ENCODE peak calls at places on chromosomes 2 and 18, in seven cellular contexts. One of them, this sample, is unnamed.

GRCh38 chr2:234102112-234102511 is 51.6 kb downstream of the SPP2 start:
- DNase-seq in H1: no peak
- DNase-seq in IMR-90: no peak
- DNase-seq in mesendoderm: no peak
- DNase-seq in neuronal stem cell: no peak
- DNase-seq in trophoblast cell: no peak
- DNase-seq in mesenchymal stem cell: no peak
- DNase-seq in this sample: no peak

GRCh38 chr18:37574113-37574512 is 8.5 kb upstream of the CELF4 start:
- DNase-seq in H1: no peak
- DNase-seq in IMR-90: no peak
- DNase-seq in mesendoderm: no peak
- DNase-seq in neuronal stem cell: no peak
- DNase-seq in trophoblast cell: no peak
- DNase-seq in mesenchymal stem cell: no peak
- DNase-seq in this sample: no peak

GRCh38 chr2:96099861-96100798 is 16.2 kb downstream of the ADRA2B start:
- DNase-seq in H1: no peak
- DNase-seq in IMR-90: no peak
- DNase-seq in mesendoderm: peak
- DNase-seq in neuronal stem cell: no peak
- DNase-seq in trophoblast cell: no peak
- DNase-seq in mesenchymal stem cell: no peak
- DNase-seq in this sample: peak

GRCh38 chr2:71583876-71584275 is 130.5 kb downstream of the DYSF start:
- DNase-seq in H1: no peak
- DNase-seq in IMR-90: no peak
- DNase-seq in mesendoderm: no peak
- DNase-seq in neuronal stem cell: no peak
- DNase-seq in trophoblast cell: no peak
- DNase-seq in mesenchymal stem cell: no peak
- DNase-seq in this sample: no peak

GRCh38 chr18:77129150-77129551 is 3.4 kb downstream of the MBP start:
- DNase-seq in H1: no peak
- DNase-seq in IMR-90: peak
- DNase-seq in mesendoderm: no peak
- DNase-seq in neuronal stem cell: no peak
- DNase-seq in trophoblast cell: no peak
- DNase-seq in mesenchymal stem cell: peak
- DNase-seq in this sample: no peak

GRCh38 chr2:220575963-220576362 is 948.5 kb downstream of the SLC4A3 start:
- DNase-seq in H1: no peak
- DNase-seq in IMR-90: no peak
- DNase-seq in mesendoderm: no peak
- DNase-seq in neuronal stem cell: no peak
- DNase-seq in trophoblast cell: no peak
- DNase-seq in mesenchymal stem cell: no peak
- DNase-seq in this sample: no peak

GRCh38 chr18:11752116-11752911 is 63.2 kb downstream of the GNAL start:
- DNase-seq in H1: no peak
- DNase-seq in IMR-90: peak
- DNase-seq in mesendoderm: peak
- DNase-seq in neuronal stem cell: peak
- DNase-seq in trophoblast cell: peak
- DNase-seq in mesenchymal stem cell: peak
- DNase-seq in this sample: peak

GRCh38 chr2:69253893-69254292 is 133.1 kb downstream of the GFPT1 start:
- DNase-seq in H1: no peak
- DNase-seq in IMR-90: peak
- DNase-seq in mesendoderm: no peak
- DNase-seq in neuronal stem cell: no peak
- DNase-seq in trophoblast cell: peak
- DNase-seq in mesenchymal stem cell: peak
- DNase-seq in this sample: no peak

GRCh38 chr2:10783421-10783820 is 29.2 kb downstream of the PDIA6 start:
- DNase-seq in H1: no peak
- DNase-seq in IMR-90: no peak
- DNase-seq in mesendoderm: no peak
- DNase-seq in neuronal stem cell: no peak
- DNase-seq in trophoblast cell: no peak
- DNase-seq in mesenchymal stem cell: no peak
- DNase-seq in this sample: no peak

GRCh38 chr18:76483780-76484179 is 11.3 kb downstream of the ZNF516 start:
- DNase-seq in H1: no peak
- DNase-seq in IMR-90: no peak
- DNase-seq in mesendoderm: no peak
- DNase-seq in neuronal stem cell: no peak
- DNase-seq in trophoblast cell: no peak
- DNase-seq in mesenchymal stem cell: no peak
- DNase-seq in this sample: no peak

GRCh38 chr2:26185954-26186353 is 13.1 kb downstream of the GAREM2 start:
- DNase-seq in H1: no peak
- DNase-seq in IMR-90: no peak
- DNase-seq in mesendoderm: no peak
- DNase-seq in neuronal stem cell: no peak
- DNase-seq in trophoblast cell: no peak
- DNase-seq in mesenchymal stem cell: no peak
- DNase-seq in this sample: no peak

GRCh38 chr18:63895190-63895589 is 7.7 kb downstream of the SERPINB2 start:
- DNase-seq in H1: no peak
- DNase-seq in IMR-90: no peak
- DNase-seq in mesendoderm: no peak
- DNase-seq in neuronal stem cell: no peak
- DNase-seq in trophoblast cell: no peak
- DNase-seq in mesenchymal stem cell: no peak
- DNase-seq in this sample: no peak

GRCh38 chr2:125573432-125573831 is 1082.5 kb upstream of the GYPC start:
- DNase-seq in H1: no peak
- DNase-seq in IMR-90: no peak
- DNase-seq in mesendoderm: no peak
- DNase-seq in neuronal stem cell: no peak
- DNase-seq in trophoblast cell: no peak
- DNase-seq in mesenchymal stem cell: no peak
- DNase-seq in this sample: no peak

GRCh38 chr2:170201734-170202393 is 23.9 kb downstream of the MYO3B start:
- DNase-seq in H1: no peak
- DNase-seq in IMR-90: no peak
- DNase-seq in mesendoderm: no peak
- DNase-seq in neuronal stem cell: no peak
- DNase-seq in trophoblast cell: no peak
- DNase-seq in mesenchymal stem cell: no peak
- DNase-seq in this sample: no peak

GRCh38 chr18:69838003-69838402 is 109.7 kb downstream of the CD226 start:
- DNase-seq in H1: no peak
- DNase-seq in IMR-90: no peak
- DNase-seq in mesendoderm: no peak
- DNase-seq in neuronal stem cell: no peak
- DNase-seq in trophoblast cell: no peak
- DNase-seq in mesenchymal stem cell: no peak
- DNase-seq in this sample: no peak

GRCh38 chr2:231467016-231467545 is 2.8 kb upstream of the NCL start:
- DNase-seq in H1: no peak
- DNase-seq in IMR-90: no peak
- DNase-seq in mesendoderm: no peak
- DNase-seq in neuronal stem cell: no peak
- DNase-seq in trophoblast cell: no peak
- DNase-seq in mesenchymal stem cell: no peak
- DNase-seq in this sample: no peak
- H3K23ac ChIP-seq in H1: no peak
- H3K23ac ChIP-seq in IMR-90: no peak
- H3K23ac ChIP-seq in mesendoderm: no peak
- H3K23ac ChIP-seq in neuronal stem cell: no peak
- H3K23ac ChIP-seq in trophoblast cell: peak
- H3K23ac ChIP-seq in mesenchymal stem cell: peak
- H3K23ac ChIP-seq in this sample: no peak

GRCh38 chr2:108947271-108947907 is 41.6 kb downstream of the EDAR start:
- DNase-seq in H1: no peak
- DNase-seq in IMR-90: no peak
- DNase-seq in mesendoderm: no peak
- DNase-seq in neuronal stem cell: no peak
- DNase-seq in trophoblast cell: no peak
- DNase-seq in mesenchymal stem cell: no peak
- DNase-seq in this sample: no peak

GRCh38 chr2:108946442-108946841 is 42.6 kb downstream of the EDAR start:
- DNase-seq in H1: no peak
- DNase-seq in IMR-90: no peak
- DNase-seq in mesendoderm: no peak
- DNase-seq in neuronal stem cell: no peak
- DNase-seq in trophoblast cell: no peak
- DNase-seq in mesenchymal stem cell: no peak
- DNase-seq in this sample: no peak

GRCh38 chr2:108943067-108943350 is 46.0 kb downstream of the EDAR start:
- DNase-seq in H1: no peak
- DNase-seq in IMR-90: no peak
- DNase-seq in mesendoderm: no peak
- DNase-seq in neuronal stem cell: no peak
- DNase-seq in trophoblast cell: no peak
- DNase-seq in mesenchymal stem cell: no peak
- DNase-seq in this sample: no peak

GRCh38 chr2:108944601-108945241 is 44.3 kb downstream of the EDAR start:
- DNase-seq in H1: no peak
- DNase-seq in IMR-90: peak
- DNase-seq in mesendoderm: peak
- DNase-seq in neuronal stem cell: no peak
- DNase-seq in trophoblast cell: no peak
- DNase-seq in mesenchymal stem cell: no peak
- DNase-seq in this sample: peak

GRCh38 chr2:108945969-108946368 is 43.1 kb downstream of the EDAR start:
- DNase-seq in H1: no peak
- DNase-seq in IMR-90: no peak
- DNase-seq in mesendoderm: no peak
- DNase-seq in neuronal stem cell: no peak
- DNase-seq in trophoblast cell: no peak
- DNase-seq in mesenchymal stem cell: no peak
- DNase-seq in this sample: no peak
- H3K23ac ChIP-seq in H1: no peak
- H3K23ac ChIP-seq in IMR-90: no peak
- H3K23ac ChIP-seq in mesendoderm: no peak
- H3K23ac ChIP-seq in neuronal stem cell: no peak
- H3K23ac ChIP-seq in trophoblast cell: no peak
- H3K23ac ChIP-seq in mesenchymal stem cell: no peak
- H3K23ac ChIP-seq in this sample: no peak

DNA sequence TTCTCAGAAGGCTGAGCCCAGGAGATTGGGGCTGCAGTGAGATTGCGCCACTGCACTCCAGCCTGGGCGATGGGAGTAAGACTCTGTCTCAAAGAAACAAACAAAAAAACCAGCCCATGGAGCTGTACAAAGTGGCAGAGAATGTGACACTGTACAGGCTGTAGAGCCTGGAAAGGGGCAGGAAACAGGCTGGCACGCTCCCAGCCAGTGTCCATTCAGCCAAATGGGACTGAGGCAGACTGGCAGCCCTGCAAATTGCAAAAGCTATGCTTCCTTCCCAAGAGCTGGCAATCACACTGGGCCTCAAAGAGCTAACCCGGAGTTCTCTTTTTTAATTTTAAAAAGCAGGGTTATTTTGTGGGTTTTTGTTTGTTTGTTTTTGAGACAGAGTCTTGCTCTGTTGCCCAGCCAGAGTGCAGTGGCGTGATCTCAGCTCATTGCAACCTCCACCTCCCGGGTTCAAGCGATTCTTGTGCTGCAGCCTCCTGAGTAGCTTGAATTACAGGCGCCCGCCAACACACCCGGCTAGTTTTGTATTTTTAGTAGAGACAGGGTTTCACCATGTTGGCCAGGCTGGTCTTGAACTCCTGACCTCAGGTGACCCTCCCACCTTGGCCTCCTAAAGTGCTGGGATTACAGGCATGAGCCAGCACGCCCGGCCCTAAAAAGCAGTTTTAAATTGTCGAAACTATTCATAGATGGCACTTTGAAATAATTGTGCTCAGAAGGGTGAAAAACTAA is 42.8 kb downstream of the SCRN3 start:
- DNase-seq in H1: no peak
- DNase-seq in IMR-90: no peak
- DNase-seq in mesendoderm: no peak
- DNase-seq in neuronal stem cell: no peak
- DNase-seq in trophoblast cell: no peak
- DNase-seq in mesenchymal stem cell: no peak
- DNase-seq in this sample: no peak
- H3K23ac ChIP-seq in H1: no peak
- H3K23ac ChIP-seq in IMR-90: no peak
- H3K23ac ChIP-seq in mesendoderm: no peak
- H3K23ac ChIP-seq in neuronal stem cell: no peak
- H3K23ac ChIP-seq in trophoblast cell: no peak
- H3K23ac ChIP-seq in mesenchymal stem cell: no peak
- H3K23ac ChIP-seq in this sample: no peak

GRCh38 chr2:152419944-152420813 is 85.2 kb downstream of the FMNL2 start:
- DNase-seq in H1: no peak
- DNase-seq in IMR-90: no peak
- DNase-seq in mesendoderm: no peak
- DNase-seq in neuronal stem cell: no peak
- DNase-seq in trophoblast cell: no peak
- DNase-seq in mesenchymal stem cell: no peak
- DNase-seq in this sample: no peak

GRCh38 chr2:152423684-152424083 is 88.7 kb downstream of the FMNL2 start:
- DNase-seq in H1: no peak
- DNase-seq in IMR-90: no peak
- DNase-seq in mesendoderm: no peak
- DNase-seq in neuronal stem cell: no peak
- DNase-seq in trophoblast cell: no peak
- DNase-seq in mesenchymal stem cell: no peak
- DNase-seq in this sample: no peak

GRCh38 chr2:152420923-152421322 is 85.9 kb downstream of the FMNL2 start:
- DNase-seq in H1: no peak
- DNase-seq in IMR-90: no peak
- DNase-seq in mesendoderm: no peak
- DNase-seq in neuronal stem cell: no peak
- DNase-seq in trophoblast cell: no peak
- DNase-seq in mesenchymal stem cell: no peak
- DNase-seq in this sample: no peak

GRCh38 chr2:152418688-152419087 is 83.7 kb downstream of the FMNL2 start:
- DNase-seq in H1: no peak
- DNase-seq in IMR-90: peak
- DNase-seq in mesendoderm: no peak
- DNase-seq in neuronal stem cell: no peak
- DNase-seq in trophoblast cell: no peak
- DNase-seq in mesenchymal stem cell: peak
- DNase-seq in this sample: no peak

DNA sequence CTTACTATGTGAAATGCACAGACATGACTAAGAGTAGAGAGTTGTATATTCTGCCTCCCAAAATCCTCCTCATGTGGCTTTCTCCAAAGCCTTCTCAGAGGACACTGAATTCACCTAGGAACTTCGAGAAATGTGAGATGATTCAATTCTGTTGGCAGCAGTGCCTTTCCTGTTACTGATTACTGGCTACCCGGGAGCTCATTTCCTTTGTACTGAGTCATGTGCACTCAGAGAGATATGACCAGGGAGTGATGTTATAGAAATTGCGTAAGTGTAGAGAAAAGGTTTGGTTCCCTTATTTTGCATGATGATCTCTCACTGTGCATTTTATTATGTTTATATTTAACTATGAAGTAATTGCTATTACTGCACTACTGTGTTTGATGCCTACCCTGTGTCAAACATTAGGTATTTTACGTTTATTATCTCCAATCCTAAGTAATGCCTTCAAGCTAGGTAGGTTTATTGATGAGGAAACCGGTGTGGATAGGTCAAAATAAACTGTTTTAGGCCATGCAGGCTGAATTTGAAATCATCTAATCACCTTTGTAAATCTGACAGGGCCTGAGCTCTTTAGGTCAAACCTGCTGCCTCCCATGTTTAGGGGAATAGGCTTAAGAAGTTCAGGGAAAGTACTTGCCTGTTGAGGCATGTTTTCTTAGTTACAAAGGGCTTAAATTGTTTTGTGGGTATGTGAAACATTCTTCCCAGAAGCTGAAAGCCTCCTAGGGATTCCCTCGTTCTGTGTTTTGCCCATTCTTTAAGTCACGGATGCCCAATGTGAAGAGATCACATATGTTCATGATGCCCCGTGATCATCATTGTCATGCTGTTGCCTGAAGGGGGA is 86.8 kb downstream of the FMNL2 start:
- DNase-seq in H1: no peak
- DNase-seq in IMR-90: peak
- DNase-seq in mesendoderm: peak
- DNase-seq in neuronal stem cell: no peak
- DNase-seq in trophoblast cell: peak
- DNase-seq in mesenchymal stem cell: peak
- DNase-seq in this sample: no peak
- H3K23ac ChIP-seq in H1: no peak
- H3K23ac ChIP-seq in IMR-90: no peak
- H3K23ac ChIP-seq in mesendoderm: no peak
- H3K23ac ChIP-seq in neuronal stem cell: no peak
- H3K23ac ChIP-seq in trophoblast cell: no peak
- H3K23ac ChIP-seq in mesenchymal stem cell: no peak
- H3K23ac ChIP-seq in this sample: no peak